ENCODE peak calls at places on chromosomes 12 and 14, in five cellular contexts. One of them, this sample, is unnamed.
A peak's percentile ranks its signal among the peaks of the same experiment; 100 is the strongest.

GRCh38 chr12:110379201-110379600 is 24.3 kb downstream of the ANAPC7 start:
- DNase-seq in astrocyte: no peak
- DNase-seq in tibial nerve: no peak
- DNase-seq in HCT116: no peak
- DNase-seq in OCI-LY7: no peak
- DNase-seq in this sample: no peak

GRCh38 chr12:127108360-127109215 is 1158.4 kb upstream of the TMEM132C start:
- DNase-seq in astrocyte: peak; percentile 16
- DNase-seq in tibial nerve: peak; percentile 75
- DNase-seq in HCT116: peak; percentile 35
- DNase-seq in OCI-LY7: peak; percentile 31
- DNase-seq in this sample: peak; percentile 69

GRCh38 chr12:75656650-75657049 is 145.2 kb upstream of the KRR1 start:
- DNase-seq in astrocyte: peak; percentile 83
- DNase-seq in tibial nerve: no peak
- DNase-seq in HCT116: peak; percentile 93
- DNase-seq in OCI-LY7: no peak
- DNase-seq in this sample: no peak

GRCh38 chr12:80954857-80955520 is 17.3 kb upstream of the LIN7A start:
- DNase-seq in astrocyte: no peak
- DNase-seq in tibial nerve: no peak
- DNase-seq in HCT116: no peak
- DNase-seq in OCI-LY7: no peak
- DNase-seq in this sample: no peak

GRCh38 chr12:111413442-111414086 is 7.8 kb downstream of the SH2B3 start:
- DNase-seq in astrocyte: peak; percentile 71
- DNase-seq in tibial nerve: no peak
- DNase-seq in HCT116: no peak
- DNase-seq in OCI-LY7: no peak
- DNase-seq in this sample: no peak

GRCh38 chr14:103084021-103084919 is at the start of gene LBHD2:
- DNase-seq in astrocyte: no peak
- DNase-seq in tibial nerve: no peak
- DNase-seq in HCT116: no peak
- DNase-seq in OCI-LY7: no peak
- DNase-seq in this sample: no peak

GRCh38 chr12:64461634-64462414 is 9.9 kb downstream of the TBK1 start:
- DNase-seq in astrocyte: peak; percentile 83
- DNase-seq in tibial nerve: no peak
- DNase-seq in HCT116: no peak
- DNase-seq in OCI-LY7: no peak
- DNase-seq in this sample: no peak

GRCh38 chr12:8712572-8712971 is 14.8 kb downstream of the RIMKLB start:
- DNase-seq in astrocyte: no peak
- DNase-seq in tibial nerve: no peak
- DNase-seq in HCT116: no peak
- DNase-seq in OCI-LY7: no peak
- DNase-seq in this sample: no peak

GRCh38 chr12:46663297-46663696 is 162.5 kb downstream of the SLC38A4 start:
- DNase-seq in astrocyte: no peak
- DNase-seq in tibial nerve: no peak
- DNase-seq in HCT116: no peak
- DNase-seq in OCI-LY7: no peak
- DNase-seq in this sample: no peak

DNA sequence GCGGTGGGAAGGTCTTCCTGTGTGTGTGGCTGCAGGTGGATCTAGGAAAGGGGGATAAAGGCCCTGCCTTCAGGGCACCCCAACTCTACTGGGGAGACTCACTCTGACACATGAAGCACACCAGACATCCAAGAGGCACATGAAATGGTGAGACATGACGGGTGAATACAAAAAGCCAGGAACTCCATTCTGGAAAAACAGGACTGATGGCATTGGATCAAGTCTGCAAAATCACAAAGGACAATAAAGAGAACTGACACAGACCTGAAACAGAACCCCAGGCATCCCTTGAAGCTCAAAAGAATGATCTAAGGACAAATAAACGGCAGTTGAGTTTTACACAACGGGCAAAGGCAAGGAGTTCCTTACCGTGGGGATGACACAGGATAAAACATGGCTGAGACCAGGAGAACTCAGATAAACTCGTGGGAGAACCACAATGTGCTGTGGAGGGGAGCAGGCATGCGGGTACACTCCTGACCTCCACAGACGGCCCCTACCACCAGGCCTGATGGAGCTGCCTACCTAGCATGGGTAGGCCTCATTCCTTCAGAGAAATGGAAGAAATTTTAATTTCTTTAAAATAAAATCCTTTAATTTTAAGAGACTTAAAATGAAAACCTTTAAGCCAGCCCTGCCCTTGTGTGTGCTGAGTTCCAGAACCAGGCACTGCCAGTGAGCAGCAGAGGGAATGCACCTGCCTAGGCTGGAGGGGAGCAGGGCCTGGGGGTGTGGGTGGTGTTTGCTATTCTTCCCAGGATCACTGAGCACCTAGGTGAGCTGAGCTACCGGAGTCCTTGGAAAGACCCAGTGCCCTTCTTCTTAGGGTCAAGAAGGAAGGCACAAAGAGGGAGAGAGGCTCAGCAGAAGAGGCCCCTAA is 100.1 kb downstream of the SINHCAF start:
- DNase-seq in astrocyte: no peak
- DNase-seq in tibial nerve: no peak
- DNase-seq in HCT116: no peak
- DNase-seq in OCI-LY7: no peak
- DNase-seq in this sample: no peak
- H3K4me3 ChIP-seq in astrocyte: no peak overlapping the region
- H3K4me3 ChIP-seq in tibial nerve: no peak overlapping the region
- H3K4me3 ChIP-seq in HCT116: no peak overlapping the region
- H3K4me3 ChIP-seq in OCI-LY7: no peak overlapping the region
- H3K4me3 ChIP-seq in this sample: no peak overlapping the region

DNA sequence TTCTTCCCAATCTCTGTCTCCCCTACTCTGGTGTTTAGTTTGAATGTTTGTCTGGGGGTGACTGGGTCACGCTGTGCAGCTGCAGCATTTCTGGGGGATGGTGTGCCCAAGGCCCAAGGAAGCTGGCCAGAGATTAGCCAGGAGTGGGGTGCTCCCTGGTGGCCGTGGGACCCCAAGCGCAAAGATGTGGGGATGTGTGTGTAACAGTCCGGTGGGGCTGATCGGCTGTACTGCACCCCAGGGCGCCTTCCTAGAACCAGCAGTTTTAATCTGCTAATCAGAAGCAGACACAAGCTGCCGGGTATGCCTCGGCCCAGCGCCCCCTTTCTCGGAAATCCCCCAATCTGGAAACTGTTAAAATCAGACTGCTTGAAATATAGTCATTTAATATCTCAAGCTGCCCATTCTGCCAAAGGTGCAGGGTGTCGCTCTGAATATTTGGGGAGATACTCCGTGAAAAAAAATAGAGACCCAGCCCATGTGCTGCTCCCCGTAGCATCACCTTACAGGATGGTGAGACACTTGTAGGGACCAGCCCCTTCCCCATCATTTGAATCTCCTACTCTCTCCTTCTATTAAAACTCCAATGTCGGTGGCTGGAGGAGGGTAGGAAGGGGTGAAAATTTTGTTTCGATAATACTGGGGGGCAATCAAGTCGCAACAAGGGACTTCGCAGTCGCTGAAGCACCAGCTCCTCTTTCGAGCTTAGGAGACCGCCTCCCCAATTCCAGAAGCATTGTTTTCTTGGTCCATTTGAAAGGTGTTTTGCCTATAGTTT is 4.3 kb downstream of the HOXC9 start:
- DNase-seq in astrocyte: no peak
- DNase-seq in tibial nerve: no peak
- DNase-seq in HCT116: no peak
- DNase-seq in OCI-LY7: no peak
- DNase-seq in this sample: no peak
- TF ChIP-seq CTCF in astrocyte: no peak
- TF ChIP-seq CTCF in tibial nerve: no peak
- TF ChIP-seq CTCF in HCT116: no peak
- TF ChIP-seq CTCF in OCI-LY7: peak; percentile 45
- TF ChIP-seq CTCF in this sample: no peak

DNA sequence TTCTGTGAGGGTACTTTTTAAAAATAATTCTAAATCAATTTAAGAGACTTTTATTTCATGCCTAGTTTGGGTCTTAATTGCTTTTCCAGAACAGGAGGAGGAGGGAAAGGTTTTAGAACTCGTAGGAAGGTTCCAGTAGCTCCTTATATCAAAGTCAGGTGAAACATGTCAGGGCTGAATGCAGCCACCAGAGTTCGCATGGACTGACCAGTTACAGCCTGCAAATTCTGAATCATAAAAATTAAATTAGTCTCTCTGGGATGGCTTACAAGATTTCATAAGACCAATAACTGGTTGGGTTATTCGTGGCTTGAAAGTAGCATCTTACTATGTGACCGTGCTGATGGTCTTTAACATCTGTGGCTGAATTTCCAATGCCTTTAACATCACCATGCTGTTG is 410 bp downstream of the BDKRB1 start:
- DNase-seq in astrocyte: no peak
- DNase-seq in tibial nerve: no peak
- DNase-seq in HCT116: no peak
- DNase-seq in OCI-LY7: no peak
- DNase-seq in this sample: no peak
- H3K4me3 ChIP-seq in astrocyte: no peak overlapping the region
- H3K4me3 ChIP-seq in tibial nerve: no peak overlapping the region
- H3K4me3 ChIP-seq in HCT116: no peak overlapping the region
- H3K4me3 ChIP-seq in OCI-LY7: no peak overlapping the region
- H3K4me3 ChIP-seq in this sample: no peak overlapping the region

DNA sequence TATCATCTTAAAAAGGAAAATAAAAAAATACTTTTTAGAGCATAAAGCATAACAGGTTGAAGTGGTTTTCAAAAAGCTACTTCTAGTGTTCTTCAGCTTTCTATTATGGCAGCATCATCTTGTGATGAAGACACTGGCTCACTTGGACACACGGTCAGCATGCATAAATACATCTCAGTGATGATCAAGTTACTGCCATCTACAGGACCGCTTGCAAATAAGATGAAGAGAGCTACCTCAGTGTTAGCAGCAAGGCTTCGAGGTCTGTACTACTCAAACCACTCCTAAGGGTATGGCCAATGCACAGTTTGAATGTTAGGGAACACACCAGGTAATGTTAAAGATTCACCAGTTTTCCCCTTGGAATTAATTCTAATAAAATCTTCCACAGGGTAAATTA is 58.8 kb downstream of the GALC start:
- DNase-seq in astrocyte: no peak
- DNase-seq in tibial nerve: no peak
- DNase-seq in HCT116: no peak
- DNase-seq in OCI-LY7: no peak
- DNase-seq in this sample: peak; percentile 12
- TF ChIP-seq CTCF in astrocyte: no peak
- TF ChIP-seq CTCF in tibial nerve: no peak
- TF ChIP-seq CTCF in HCT116: no peak
- TF ChIP-seq CTCF in OCI-LY7: peak; percentile 35
- TF ChIP-seq CTCF in this sample: no peak

GRCh38 chr14:92549096-92549852 is 35.7 kb downstream of the RIN3 start:
- DNase-seq in astrocyte: no peak
- DNase-seq in tibial nerve: no peak
- DNase-seq in HCT116: no peak
- DNase-seq in OCI-LY7: no peak
- DNase-seq in this sample: no peak

GRCh38 chr14:92549853-92550244 is 36.3 kb downstream of the RIN3 start:
- DNase-seq in astrocyte: peak; percentile 46
- DNase-seq in tibial nerve: peak; percentile 17
- DNase-seq in HCT116: no peak
- DNase-seq in OCI-LY7: no peak
- DNase-seq in this sample: no peak

GRCh38 chr14:92542766-92543554 is 29.4 kb downstream of the RIN3 start:
- DNase-seq in astrocyte: no peak
- DNase-seq in tibial nerve: no peak
- DNase-seq in HCT116: no peak
- DNase-seq in OCI-LY7: no peak
- DNase-seq in this sample: no peak

GRCh38 chr14:92544051-92544730 is 30.6 kb downstream of the RIN3 start:
- DNase-seq in astrocyte: no peak
- DNase-seq in tibial nerve: no peak
- DNase-seq in HCT116: no peak
- DNase-seq in OCI-LY7: no peak
- DNase-seq in this sample: no peak

DNA sequence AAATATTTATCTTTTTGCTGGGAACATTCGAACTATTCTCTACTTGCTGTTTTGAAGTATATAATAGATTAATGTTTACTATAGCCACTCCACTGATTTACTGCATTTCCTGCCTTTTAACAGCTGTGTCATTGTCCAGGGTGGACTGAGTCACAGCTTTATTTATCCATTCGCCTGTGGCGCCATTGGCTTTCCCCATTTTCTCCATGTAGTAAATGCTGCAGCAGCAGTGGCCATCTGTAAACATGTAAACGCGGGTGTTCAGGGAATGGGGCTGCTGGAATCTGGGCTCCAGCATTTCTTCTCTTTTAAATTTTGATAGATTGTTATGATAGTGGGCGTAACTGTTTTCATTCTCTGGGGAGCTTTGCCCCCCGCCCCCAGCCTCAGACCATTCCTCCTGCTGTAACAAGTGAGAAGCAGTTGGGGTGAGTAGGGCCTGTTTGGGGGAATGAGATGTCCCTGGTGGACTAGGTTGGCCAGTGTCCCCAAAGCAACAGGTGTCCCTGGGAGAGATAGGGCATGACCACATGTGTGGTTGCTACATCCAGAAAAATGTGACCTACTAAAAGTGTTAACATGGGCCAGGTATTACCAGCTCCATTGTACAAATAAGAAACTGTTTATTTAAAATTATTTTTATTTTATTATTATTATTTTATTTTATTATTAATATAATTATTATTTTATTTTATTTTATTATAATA is 32.9 kb downstream of the RIN3 start:
- DNase-seq in astrocyte: peak; percentile 59
- DNase-seq in tibial nerve: no peak
- DNase-seq in HCT116: no peak
- DNase-seq in OCI-LY7: no peak
- DNase-seq in this sample: no peak
- H3K4me3 ChIP-seq in astrocyte: no peak overlapping the region
- H3K4me3 ChIP-seq in tibial nerve: no peak overlapping the region
- H3K4me3 ChIP-seq in HCT116: no peak overlapping the region
- H3K4me3 ChIP-seq in OCI-LY7: no peak overlapping the region
- H3K4me3 ChIP-seq in this sample: no peak overlapping the region